ENCODE peak calls at places on chromosomes 11 and 22, in eight cellular contexts. M is MV-4-11; X is T-helper 2 cell; I is activated CD4-positive, alpha-beta T cell treated with anti-CD3 and anti-CD28 coated beads, Interleukin-2, amount 10 ng/mL, durations not matched to agents 7 days and 5 days; L is AG08395; Z is NCI-H2171; Y is erythroblast; E is small intestine. S is an unnamed sample.

GRCh38 chr11:6631356-6631890 is 12.2 kb upstream of the TPP1 start:
- DNase-seq in I (no peak), Y (no peak), E (no peak), Z (no peak), M (no peak), L (no peak), X (no peak), S (no peak)

GRCh38 chr11:107928767-107929507 is 689 bp downstream of the RAB39A start:
- DNase-seq in M (peak; percentile 74), L (no peak), Z (peak; percentile 53), E (peak; percentile 7), Y (no peak), I (peak; percentile 6), X (no peak), S (peak; percentile 14)

GRCh38 chr11:63567044-63567840 is 4.1 kb upstream of the PLAAT2 start:
- DNase-seq in M (peak; percentile 24), Z (peak; percentile 38), E (peak; percentile 97), Y (peak; percentile 93), X (peak; percentile 86), I (peak; percentile 74), L (peak; percentile 65), S (no peak)

GRCh38 chr11:73991471-73992006 is 8.9 kb upstream of the UCP2 start:
- DNase-seq in Y (no peak), Z (no peak), M (no peak), E (no peak), I (no peak), X (no peak), L (no peak), S (no peak)

GRCh38 chr22:25404923-25405853 is 159.3 kb upstream of the GRK3 start:
- DNase-seq in Y (peak; percentile 73), I (peak; percentile 72), X (peak; percentile 52), L (peak; percentile 90), E (peak; percentile 78), M (peak; percentile 56), Z (peak; percentile 48), S (peak; percentile 64)

GRCh38 chr11:110463153-110463552 is 33.4 kb downstream of the FDX1 start:
- DNase-seq in Z (no peak), X (peak; percentile 7), I (peak; percentile 16), L (peak; percentile 20), M (peak; percentile 17), Y (peak; percentile 78), E (peak; percentile 19), S (peak; percentile 55)

GRCh38 chr11:132347156-132348090 is 977.0 kb downstream of the NTM start:
- DNase-seq in I (no peak), Y (no peak), Z (no peak), M (no peak), E (peak; percentile 1), X (no peak), L (no peak), S (no peak)

GRCh38 chr11:76075699-76076098 is 130.6 kb downstream of the WNT11 start:
- DNase-seq in I (no peak), L (no peak), Z (no peak), E (no peak), X (no peak), M (peak; percentile 52), Y (no peak), S (no peak)

GRCh38 chr22:37803636-37804371 is 3.9 kb upstream of the GCAT start:
- DNase-seq in Y (peak; percentile 49), Z (no peak), X (no peak), E (no peak), I (no peak), M (no peak), L (peak; percentile 1), S (no peak)

GRCh38 chr11:9002920-9003572 is 755 bp downstream of the NRIP3 start:
- DNase-seq in Z (no peak), X (no peak), L (no peak), Y (no peak), I (no peak), M (no peak), E (no peak), S (no peak)

GRCh38 chr11:63670738-63671321 is 346 bp downstream of the ATL3 start:
- DNase-seq in X (no peak), E (peak; percentile 69), M (peak; percentile 65), Z (no peak), L (peak; percentile 51), I (peak; percentile 31), Y (peak; percentile 53), S (peak; percentile 55)

GRCh38 chr11:58504232-58504631 is 3.7 kb downstream of the OR5B21 start:
- DNase-seq in X (no peak), I (no peak), M (no peak), Z (no peak), L (no peak), Y (no peak), E (no peak), S (no peak)

GRCh38 chr11:131689049-131689925 is 318.9 kb downstream of the NTM start:
- DNase-seq in I (no peak), L (no peak), X (no peak), Z (no peak), E (no peak), Y (no peak), M (no peak), S (no peak)

GRCh38 chr11:10042699-10043098 is 251.3 kb downstream of the SBF2 start:
- DNase-seq in I (no peak), Y (no peak), Z (no peak), M (peak; percentile 70), L (peak; percentile 8), E (no peak), X (no peak), S (no peak)

GRCh38 chr22:27462190-27462589 is 339.4 kb downstream of the MN1 start:
- DNase-seq in L (peak; percentile 53), E (no peak), Z (no peak), I (no peak), X (no peak), Y (no peak), M (no peak), S (no peak)

GRCh38 chr11:57406337-57406904 is 16.0 kb upstream of the PRG2 start:
- DNase-seq in Y (peak; percentile 26), Z (no peak), I (no peak), L (no peak), E (no peak), M (peak; percentile 88), X (no peak), S (peak; percentile 13)

GRCh38 chr11:75474878-75475766 is 42.1 kb upstream of the KLHL35 start:
- DNase-seq in Y (peak; percentile 79), E (peak; percentile 43), I (peak; percentile 82), L (peak; percentile 65), M (peak; percentile 73), X (peak; percentile 42), Z (peak; percentile 17), S (peak; percentile 35)

GRCh38 chr11:67280341-67280790 is 8.7 kb upstream of the ANKRD13D start:
- DNase-seq in L (no peak), E (no peak), Z (no peak), I (no peak), M (no peak), Y (no peak), X (no peak), S (no peak)

GRCh38 chr11:73047773-73048371 is 94.2 kb downstream of the FCHSD2 start:
- DNase-seq in L (no peak), E (peak; percentile 49), Y (no peak), M (peak; percentile 82), X (no peak), I (no peak), Z (no peak), S (no peak)

GRCh38 chr11:57425565-57426438 is 1.1 kb downstream of the SLC43A3 start:
- DNase-seq in Y (peak; percentile 52), I (no peak), M (no peak), Z (no peak), L (peak; percentile 55), X (no peak), E (no peak), S (peak; percentile 43)

GRCh38 chr22:44640618-44641155 is 61.3 kb upstream of the PRR5 start:
- DNase-seq in M (no peak), Y (no peak), Z (no peak), I (no peak), X (no peak), L (no peak), E (no peak), S (no peak)

GRCh38 chr22:45341503-45341902 is 31.8 kb downstream of the FAM118A start:
- DNase-seq in E (peak; percentile 70), M (no peak), I (peak; percentile 22), Y (peak; percentile 88), L (no peak), X (no peak), Z (no peak), S (no peak)

GRCh38 chr22:22099833-22100812 is 117.5 kb upstream of the TOP3B start:
- DNase-seq in L (peak; percentile 17), E (no peak), M (no peak), Z (no peak), X (no peak), Y (no peak), I (no peak), S (no peak)

GRCh38 chr11:2096001-2096918 is 42.9 kb downstream of the IGF2 start:
- DNase-seq in L (peak; percentile 72), Z (no peak), Y (no peak), M (no peak), I (no peak), E (no peak), X (no peak), S (no peak)

GRCh38 chr22:46054091-46054877 is 77.3 kb upstream of the WNT7B start:
- DNase-seq in Z (no peak), L (peak; percentile 91), I (peak; percentile 49), E (peak; percentile 46), Y (no peak), X (peak; percentile 45), M (no peak), S (no peak)

GRCh38 chr11:131064373-131064991 is 148.2 kb upstream of the SNX19 start:
- DNase-seq in M (peak; percentile 35), I (peak; percentile 19), E (peak; percentile 25), Z (no peak), Y (peak; percentile 19), L (peak; percentile 85), X (no peak), S (peak; percentile 52)